ENCODE peak calls at places on chromosomes 11 and 22, in eight cellular contexts. Y is non-pigmented ciliary epithelial cell; D is aorta; K is retina; H is effector memory CD8-positive, alpha-beta T cell; M is adipocyte; A is fibroblast of pulmonary artery; P is stimulated activated CD4-positive, alpha-beta T cell treated with anti-CD3 and anti-CD28 coated beads, Interleukin-12 subunit alpha, Interleukin-12 subunit beta, amount 100 ng/mL, for 4 hours. J is an unnamed sample.

GRCh38 chr22:17260950-17261349 is 41.7 kb upstream of the ADA2 start:
- DNase-seq in A (no peak), K (peak; percentile 32), D (no peak), M (no peak), P (no peak), H (no peak), Y (no peak), J (no peak)

GRCh38 chr11:72807021-72807693 is 7.1 kb upstream of the ATG16L2 start:
- DNase-seq in D (no peak), H (no peak), Y (no peak), P (no peak), A (no peak), M (peak; percentile 57), K (no peak), J (peak; percentile 80)

GRCh38 chr11:113384551-113384950 is 3.0 kb upstream of the ANKK1 start:
- DNase-seq in M (peak; percentile 83), P (no peak), H (no peak), D (no peak), Y (peak; percentile 95), K (no peak), A (peak; percentile 95), J (peak; percentile 94)

GRCh38 chr22:23037429-23038333 is 32.6 kb upstream of the GNAZ start:
- DNase-seq in K (no peak), D (peak; percentile 52), M (no peak), Y (no peak), P (no peak), H (no peak), A (no peak), J (no peak)

GRCh38 chr11:92461478-92461877 is 236.9 kb downstream of the FAT3 start:
- DNase-seq in Y (no peak), K (no peak), D (no peak), P (no peak), H (no peak), A (no peak), M (no peak), J (no peak)

GRCh38 chr22:43658823-43659222 is 153.3 kb downstream of the EFCAB6 start:
- DNase-seq in A (no peak), M (no peak), D (no peak), P (no peak), Y (peak; percentile 3), K (peak; percentile 40), H (no peak), J (no peak)

GRCh38 chr11:45994421-45995341 is 72.2 kb downstream of the LARGE2 start:
- DNase-seq in P (no peak), H (no peak), Y (no peak), M (peak; percentile 56), K (peak; percentile 39), D (no peak), A (peak; percentile 70), J (peak; percentile 97)

GRCh38 chr22:49532831-49533802 is 294.6 kb downstream of the BRD1 start:
- DNase-seq in H (no peak), D (peak; percentile 35), A (no peak), M (no peak), K (no peak), P (no peak), Y (no peak), J (no peak)

GRCh38 chr11:68038226-68038717 is 553 bp upstream of the TCIRG1 start:
- DNase-seq in D (no peak), M (no peak), A (no peak), H (no peak), Y (no peak), P (no peak), K (no peak), J (no peak)

GRCh38 chr11:68542617-68543016 is 82.1 kb downstream of the PPP6R3 start:
- DNase-seq in D (no peak), K (no peak), P (no peak), A (peak; percentile 81), Y (peak; percentile 76), H (no peak), M (peak; percentile 74), J (peak; percentile 88)

GRCh38 chr11:118572075-118572913 is at the start of gene ARCN1:
- DNase-seq in Y (no peak), P (peak; percentile 68), H (peak; percentile 67), D (peak; percentile 91), M (peak; percentile 90), K (peak; percentile 91), A (peak; percentile 77), J (peak; percentile 87)

GRCh38 chr11:114724916-114725524 is 46.7 kb downstream of the NXPE2 start:
- DNase-seq in M (no peak), D (no peak), K (no peak), H (no peak), Y (no peak), P (no peak), A (no peak), J (no peak)

GRCh38 chr22:48955351-48956311 is 872.0 kb downstream of the BRD1 start:
- DNase-seq in P (no peak), K (no peak), A (no peak), Y (no peak), H (no peak), M (no peak), D (peak; percentile 54), J (no peak)

GRCh38 chr11:48170840-48171233 is 45.8 kb upstream of the OR4B1 start:
- DNase-seq in D (no peak), P (no peak), K (no peak), A (peak; percentile 50), Y (no peak), H (no peak), M (peak; percentile 70), J (peak; percentile 40)

GRCh38 chr11:45110562-45110961 is 35.9 kb upstream of the PRDM11 start:
- DNase-seq in H (peak; percentile 46), A (peak; percentile 85), D (no peak), M (peak; percentile 92), P (no peak), K (peak; percentile 83), Y (peak; percentile 27), J (peak; percentile 74)

J was measured in fibroblast of villous mesenchyme.